ENCODE peak calls at places on chromosomes 3 and 15, in four cellular contexts. One of them, this sample, is unnamed.

GRCh38 chr15:23420806-23421575 is 26.1 kb downstream of the GOLGA6L2 start:
- DNase-seq in activated T-cell treated with anti-CD3 and anti-CD28 coated beads, Interleukin-2, amount 50 U/mL, for 72 hours: no peak
- DNase-seq in heart left ventricle: no peak
- DNase-seq in B cell: no peak
- DNase-seq in this sample: no peak

GRCh38 chr15:87227846-87228245 is 1028.7 kb downstream of the NTRK3 start:
- DNase-seq in activated T-cell treated with anti-CD3 and anti-CD28 coated beads, Interleukin-2, amount 50 U/mL, for 72 hours: no peak
- DNase-seq in heart left ventricle: no peak
- DNase-seq in B cell: no peak
- DNase-seq in this sample: no peak

GRCh38 chr15:31357148-31357547 is 30.5 kb downstream of the KLF13 start:
- DNase-seq in activated T-cell treated with anti-CD3 and anti-CD28 coated beads, Interleukin-2, amount 50 U/mL, for 72 hours: no peak
- DNase-seq in heart left ventricle: no peak
- DNase-seq in B cell: no peak
- DNase-seq in this sample: no peak

GRCh38 chr3:101823525-101823924 is 25.8 kb upstream of the NFKBIZ start:
- DNase-seq in activated T-cell treated with anti-CD3 and anti-CD28 coated beads, Interleukin-2, amount 50 U/mL, for 72 hours: no peak
- DNase-seq in heart left ventricle: no peak
- DNase-seq in B cell: no peak
- DNase-seq in this sample: no peak

GRCh38 chr3:109774108-109774507 is 436.8 kb upstream of the DPPA4 start:
- DNase-seq in activated T-cell treated with anti-CD3 and anti-CD28 coated beads, Interleukin-2, amount 50 U/mL, for 72 hours: no peak
- DNase-seq in heart left ventricle: no peak
- DNase-seq in B cell: no peak
- DNase-seq in this sample: no peak

GRCh38 chr3:19432679-19433078 is 284.4 kb downstream of the KCNH8 start:
- DNase-seq in activated T-cell treated with anti-CD3 and anti-CD28 coated beads, Interleukin-2, amount 50 U/mL, for 72 hours: no peak
- DNase-seq in heart left ventricle: no peak
- DNase-seq in B cell: no peak
- DNase-seq in this sample: peak

GRCh38 chr3:4834403-4834866 is 144.8 kb upstream of the BHLHE40 start:
- DNase-seq in activated T-cell treated with anti-CD3 and anti-CD28 coated beads, Interleukin-2, amount 50 U/mL, for 72 hours: peak
- DNase-seq in heart left ventricle: no peak
- DNase-seq in B cell: peak
- DNase-seq in this sample: no peak

GRCh38 chr15:98787936-98788757 is 139.8 kb downstream of the IGF1R start:
- DNase-seq in activated T-cell treated with anti-CD3 and anti-CD28 coated beads, Interleukin-2, amount 50 U/mL, for 72 hours: no peak
- DNase-seq in heart left ventricle: no peak
- DNase-seq in B cell: no peak
- DNase-seq in this sample: no peak

GRCh38 chr15:67730135-67730534 is 95.2 kb upstream of the SKOR1 start:
- DNase-seq in activated T-cell treated with anti-CD3 and anti-CD28 coated beads, Interleukin-2, amount 50 U/mL, for 72 hours: no peak
- DNase-seq in heart left ventricle: no peak
- DNase-seq in B cell: no peak
- DNase-seq in this sample: no peak

GRCh38 chr3:115217678-115218451 is 70.8 kb upstream of the ZBTB20 start:
- DNase-seq in activated T-cell treated with anti-CD3 and anti-CD28 coated beads, Interleukin-2, amount 50 U/mL, for 72 hours: peak
- DNase-seq in heart left ventricle: peak
- DNase-seq in B cell: no peak
- DNase-seq in this sample: peak

GRCh38 chr15:82832601-82833209 is 23.3 kb downstream of the WHAMM start:
- DNase-seq in activated T-cell treated with anti-CD3 and anti-CD28 coated beads, Interleukin-2, amount 50 U/mL, for 72 hours: peak
- DNase-seq in heart left ventricle: no peak
- DNase-seq in B cell: no peak
- DNase-seq in this sample: no peak

GRCh38 chr3:143668924-143669790 is 179.1 kb downstream of the SLC9A9 start:
- DNase-seq in activated T-cell treated with anti-CD3 and anti-CD28 coated beads, Interleukin-2, amount 50 U/mL, for 72 hours: no peak
- DNase-seq in heart left ventricle: no peak
- DNase-seq in B cell: peak
- DNase-seq in this sample: no peak

GRCh38 chr3:179027326-179027900 is 44.2 kb downstream of the ZMAT3 start:
- DNase-seq in activated T-cell treated with anti-CD3 and anti-CD28 coated beads, Interleukin-2, amount 50 U/mL, for 72 hours: no peak
- DNase-seq in heart left ventricle: no peak
- DNase-seq in B cell: no peak
- DNase-seq in this sample: no peak

GRCh38 chr15:75929799-75930565 is 26.3 kb downstream of the FBXO22 start:
- DNase-seq in activated T-cell treated with anti-CD3 and anti-CD28 coated beads, Interleukin-2, amount 50 U/mL, for 72 hours: peak
- DNase-seq in heart left ventricle: no peak
- DNase-seq in B cell: no peak
- DNase-seq in this sample: peak

GRCh38 chr15:28931828-28932227 is 46.1 kb downstream of the APBA2 start:
- DNase-seq in activated T-cell treated with anti-CD3 and anti-CD28 coated beads, Interleukin-2, amount 50 U/mL, for 72 hours: no peak
- DNase-seq in heart left ventricle: no peak
- DNase-seq in B cell: no peak
- DNase-seq in this sample: no peak

GRCh38 chr3:56192001-56192400 is 276.3 kb downstream of the ERC2 start:
- DNase-seq in activated T-cell treated with anti-CD3 and anti-CD28 coated beads, Interleukin-2, amount 50 U/mL, for 72 hours: no peak
- DNase-seq in heart left ventricle: no peak
- DNase-seq in B cell: no peak
- DNase-seq in this sample: no peak

GRCh38 chr3:23258110-23258509 is 55.0 kb downstream of the UBE2E2 start:
- DNase-seq in activated T-cell treated with anti-CD3 and anti-CD28 coated beads, Interleukin-2, amount 50 U/mL, for 72 hours: no peak
- DNase-seq in heart left ventricle: no peak
- DNase-seq in B cell: no peak
- DNase-seq in this sample: no peak

GRCh38 chr3:194632211-194632982 is 822 bp downstream of the TMEM44 start:
- DNase-seq in activated T-cell treated with anti-CD3 and anti-CD28 coated beads, Interleukin-2, amount 50 U/mL, for 72 hours: no peak
- DNase-seq in heart left ventricle: peak
- DNase-seq in B cell: no peak
- DNase-seq in this sample: no peak

GRCh38 chr15:78810377-78811123 is 714 bp downstream of the ADAMTS7 start:
- DNase-seq in activated T-cell treated with anti-CD3 and anti-CD28 coated beads, Interleukin-2, amount 50 U/mL, for 72 hours: no peak
- DNase-seq in heart left ventricle: peak
- DNase-seq in B cell: no peak
- DNase-seq in this sample: peak

GRCh38 chr3:178960191-178960590 is 111.4 kb downstream of the ZMAT3 start:
- DNase-seq in activated T-cell treated with anti-CD3 and anti-CD28 coated beads, Interleukin-2, amount 50 U/mL, for 72 hours: no peak
- DNase-seq in heart left ventricle: no peak
- DNase-seq in B cell: no peak
- DNase-seq in this sample: no peak

GRCh38 chr15:48888209-48888608 is 10.3 kb downstream of the EID1 start:
- DNase-seq in activated T-cell treated with anti-CD3 and anti-CD28 coated beads, Interleukin-2, amount 50 U/mL, for 72 hours: peak
- DNase-seq in heart left ventricle: no peak
- DNase-seq in B cell: no peak
- DNase-seq in this sample: no peak

GRCh38 chr3:172456404-172456803 is 8.1 kb upstream of the GHSR start:
- DNase-seq in activated T-cell treated with anti-CD3 and anti-CD28 coated beads, Interleukin-2, amount 50 U/mL, for 72 hours: no peak
- DNase-seq in heart left ventricle: no peak
- DNase-seq in B cell: no peak
- DNase-seq in this sample: no peak

GRCh38 chr3:56758539-56758981 is 43.2 kb downstream of the ARHGEF3 start:
- DNase-seq in activated T-cell treated with anti-CD3 and anti-CD28 coated beads, Interleukin-2, amount 50 U/mL, for 72 hours: peak
- DNase-seq in heart left ventricle: no peak
- DNase-seq in B cell: peak
- DNase-seq in this sample: no peak

GRCh38 chr3:127729556-127730056 is 56.9 kb downstream of the ABTB1 start:
- DNase-seq in activated T-cell treated with anti-CD3 and anti-CD28 coated beads, Interleukin-2, amount 50 U/mL, for 72 hours: no peak
- DNase-seq in heart left ventricle: peak
- DNase-seq in B cell: no peak
- DNase-seq in this sample: peak

GRCh38 chr15:31353931-31354330 is 27.3 kb downstream of the KLF13 start:
- DNase-seq in activated T-cell treated with anti-CD3 and anti-CD28 coated beads, Interleukin-2, amount 50 U/mL, for 72 hours: no peak
- DNase-seq in heart left ventricle: peak
- DNase-seq in B cell: no peak
- DNase-seq in this sample: peak

GRCh38 chr3:3739345-3740060 is 59.7 kb upstream of the LRRN1 start:
- DNase-seq in activated T-cell treated with anti-CD3 and anti-CD28 coated beads, Interleukin-2, amount 50 U/mL, for 72 hours: no peak
- DNase-seq in heart left ventricle: no peak
- DNase-seq in B cell: no peak
- DNase-seq in this sample: no peak

GRCh38 chr3:189685854-189686253 is 54.7 kb downstream of the TP63 start:
- DNase-seq in activated T-cell treated with anti-CD3 and anti-CD28 coated beads, Interleukin-2, amount 50 U/mL, for 72 hours: no peak
- DNase-seq in heart left ventricle: no peak
- DNase-seq in B cell: no peak
- DNase-seq in this sample: no peak

GRCh38 chr3:125331243-125331642 is 43.9 kb downstream of the ZNF148 start:
- DNase-seq in activated T-cell treated with anti-CD3 and anti-CD28 coated beads, Interleukin-2, amount 50 U/mL, for 72 hours: no peak
- DNase-seq in heart left ventricle: no peak
- DNase-seq in B cell: no peak
- DNase-seq in this sample: no peak

GRCh38 chr3:124761250-124761796 is 31.1 kb downstream of the UMPS start:
- DNase-seq in activated T-cell treated with anti-CD3 and anti-CD28 coated beads, Interleukin-2, amount 50 U/mL, for 72 hours: peak
- DNase-seq in heart left ventricle: peak
- DNase-seq in B cell: peak
- DNase-seq in this sample: peak

GRCh38 chr3:9649791-9650521 is 651 bp downstream of the MTMR14 start:
- DNase-seq in activated T-cell treated with anti-CD3 and anti-CD28 coated beads, Interleukin-2, amount 50 U/mL, for 72 hours: peak
- DNase-seq in heart left ventricle: no peak
- DNase-seq in B cell: peak
- DNase-seq in this sample: no peak

GRCh38 chr3:161386991-161387390 is 15.7 kb upstream of the SPTSSB start:
- DNase-seq in activated T-cell treated with anti-CD3 and anti-CD28 coated beads, Interleukin-2, amount 50 U/mL, for 72 hours: no peak
- DNase-seq in heart left ventricle: no peak
- DNase-seq in B cell: no peak
- DNase-seq in this sample: no peak

GRCh38 chr3:102235679-102236078 is 199.1 kb upstream of the ZPLD1 start:
- DNase-seq in activated T-cell treated with anti-CD3 and anti-CD28 coated beads, Interleukin-2, amount 50 U/mL, for 72 hours: peak
- DNase-seq in heart left ventricle: no peak
- DNase-seq in B cell: no peak
- DNase-seq in this sample: no peak

GRCh38 chr3:74344865-74345264 is 269.6 kb downstream of the CNTN3 start:
- DNase-seq in activated T-cell treated with anti-CD3 and anti-CD28 coated beads, Interleukin-2, amount 50 U/mL, for 72 hours: no peak
- DNase-seq in heart left ventricle: no peak
- DNase-seq in B cell: no peak
- DNase-seq in this sample: no peak

GRCh38 chr3:137988982-137989381 is 21.0 kb upstream of the CLDN18 start:
- DNase-seq in activated T-cell treated with anti-CD3 and anti-CD28 coated beads, Interleukin-2, amount 50 U/mL, for 72 hours: peak
- DNase-seq in heart left ventricle: no peak
- DNase-seq in B cell: no peak
- DNase-seq in this sample: no peak